ENCODE peak calls at places on chromosome 3, in nine cellular contexts. S is substantia nigra; H is aorta; T is GDM1; V is stimulated activated CD4-positive, alpha-beta T cell treated with anti-CD3 and anti-CD28 coated beads, Interleukin-15, amount 100 ng/mL, for 1 hour; F is adrenal gland; L is stomach; B is naive thymus-derived CD4-positive, alpha-beta T cell; X is glutamatergic neuron. C is an unnamed sample.

GRCh38 chr3:160480931-160481330 is 31.3 kb upstream of the TRIM59 start:
- DNase-seq in L (no peak), H (no peak), S (no peak), X (no peak), F (peak; percentile 25), V (no peak), B (no peak), T (no peak), C (no peak)

GRCh38 chr3:45994661-45995369 is 809 bp downstream of the FYCO1 start:
- DNase-seq in T (no peak), H (peak; percentile 58), B (peak; percentile 4), X (peak; percentile 50), V (no peak), S (no peak), F (no peak), L (no peak), C (peak; percentile 44)

GRCh38 chr3:31539275-31539674 is 6.5 kb downstream of the STT3B start:
- DNase-seq in L (no peak), T (no peak), V (no peak), X (no peak), S (no peak), F (no peak), H (no peak), B (no peak), C (no peak)

GRCh38 chr3:39166932-39167532 is 13.6 kb upstream of the CSRNP1 start:
- DNase-seq in S (no peak), B (no peak), V (no peak), T (no peak), L (peak; percentile 52), X (no peak), F (peak; percentile 84), H (peak; percentile 61), C (no peak)

GRCh38 chr3:117540583-117540982 is 831.0 kb downstream of the TUSC7 start:
- DNase-seq in F (peak; percentile 41), S (no peak), T (no peak), V (no peak), L (no peak), B (no peak), H (no peak), X (no peak), C (no peak)

GRCh38 chr3:146421814-146422748 is 47.3 kb downstream of the PLSCR2 start:
- DNase-seq in F (no peak), X (no peak), H (no peak), B (no peak), L (no peak), S (no peak), T (no peak), V (no peak), C (no peak)

GRCh38 chr3:8298021-8298954 is 203.3 kb upstream of the LMCD1 start:
- DNase-seq in S (no peak), F (no peak), H (no peak), B (no peak), L (no peak), T (no peak), V (no peak), X (no peak), C (no peak)

GRCh38 chr3:123021986-123022510 is 5.5 kb downstream of the SEMA5B start:
- DNase-seq in S (no peak), F (no peak), V (no peak), B (no peak), X (no peak), L (no peak), T (no peak), H (no peak), C (no peak)

GRCh38 chr3:32392530-32393302 is 1.1 kb downstream of the CMTM7 start:
- DNase-seq in T (no peak), X (no peak), S (no peak), B (peak; percentile 32), H (peak; percentile 72), V (no peak), F (peak; percentile 64), L (peak; percentile 54), C (no peak)

GRCh38 chr3:156760333-156760732 is 65.8 kb upstream of the LEKR1 start:
- DNase-seq in F (no peak), H (no peak), T (peak; percentile 37), X (no peak), B (no peak), S (no peak), V (no peak), L (no peak), C (no peak)

GRCh38 chr3:172142074-172143059 is 103.0 kb downstream of the FNDC3B start:
- DNase-seq in H (no peak), F (no peak), B (no peak), V (no peak), S (no peak), T (no peak), L (no peak), X (no peak), C (no peak)

GRCh38 chr3:192816274-192816853 is 89.0 kb upstream of the FGF12 start:
- DNase-seq in H (no peak), X (no peak), F (no peak), L (no peak), S (no peak), T (no peak), V (no peak), B (peak; percentile 38), C (no peak)

GRCh38 chr3:4765212-4765611 is 214.0 kb upstream of the BHLHE40 start:
- DNase-seq in L (no peak), B (no peak), H (no peak), X (no peak), F (no peak), V (no peak), T (no peak), S (no peak), C (no peak)